ENCODE peak calls at places on chromosome X, in ten cellular contexts. W is heart left ventricle; T is AG04450; B is naive thymus-derived CD4-positive, alpha-beta T cell; P is thoracic aorta; Y is ovary; N is astrocyte; I is testis; Z is transverse colon; V is WERI-Rb-1. G is an unnamed sample.

GRCh38 chrX:3161686-3162085 is 120.4 kb downstream of the ARSF start:
- DNase-seq in W (no peak), P (no peak), Y (no peak), T (no peak), N (peak; percentile 70), V (no peak), B (no peak), I (no peak), Z (no peak), G (no peak)

GRCh38 chrX:150094996-150095395 is 156.7 kb upstream of the EOLA2 start:
- DNase-seq in P (no peak), T (no peak), B (no peak), N (peak; percentile 73), Y (no peak), V (no peak), W (no peak), Z (no peak), I (no peak), G (no peak)

GRCh38 chrX:67104982-67105757 is 438.7 kb upstream of the AR start:
- DNase-seq in N (no peak), Z (no peak), T (no peak), W (no peak), Y (no peak), P (no peak), B (no peak), I (peak; percentile 81), V (no peak), G (peak; percentile 29)

GRCh38 chrX:125710403-125711062 is 390.9 kb downstream of the TEX13C start:
- DNase-seq in V (no peak), N (no peak), Y (no peak), Z (no peak), B (no peak), P (no peak), W (no peak), I (no peak), T (no peak), G (no peak)

GRCh38 chrX:134685662-134686061 is 27.4 kb upstream of the PLAC1 start:
- DNase-seq in I (no peak), Z (no peak), N (peak; percentile 43), T (no peak), Y (no peak), V (no peak), W (no peak), P (no peak), B (no peak), G (no peak)

GRCh38 chrX:23505531-23506303 is 161.6 kb upstream of the PRDX4 start:
- DNase-seq in N (no peak), Y (no peak), W (no peak), I (no peak), T (no peak), B (no peak), P (no peak), Z (no peak), V (no peak), G (no peak)

GRCh38 chrX:22220941-22221340 is 51.8 kb upstream of the CBLL2 start:
- DNase-seq in T (peak; percentile 30), B (no peak), Z (no peak), I (no peak), N (peak; percentile 72), W (no peak), P (no peak), V (no peak), Y (no peak), G (no peak)

GRCh38 chrX:14409341-14409740 is 120.0 kb upstream of the GLRA2 start:
- DNase-seq in Z (no peak), W (no peak), P (no peak), B (no peak), N (no peak), I (no peak), T (no peak), Y (no peak), V (no peak), G (no peak)

GRCh38 chrX:129077384-129077783 is 445.9 kb downstream of the SMARCA1 start:
- DNase-seq in Z (no peak), V (no peak), Y (no peak), I (no peak), T (no peak), W (no peak), B (no peak), P (no peak), N (no peak), G (no peak)

GRCh38 chrX:53018627-53019026 is 30.0 kb upstream of the GPR173 start:
- DNase-seq in N (no peak), Y (no peak), B (no peak), P (no peak), Z (no peak), W (no peak), I (no peak), V (no peak), T (no peak), G (no peak)

GRCh38 chrX:154908821-154909220 is 22.7 kb downstream of the F8A1 start:
- DNase-seq in W (no peak), I (no peak), B (no peak), N (no peak), Y (no peak), V (no peak), Z (no peak), T (no peak), P (no peak), G (no peak)
- H3K9me3 ChIP-seq in W (no peaks in the 10 kb centered on the region), I (no peaks in the 10 kb centered on the region), B (no peaks in the 10 kb centered on the region), N (no peaks in the 10 kb centered on the region), Y (no peaks in the 10 kb centered on the region), V (peaks cover 19% of the 10 kb centered on the region), Z (no peaks in the 10 kb centered on the region), T (no peaks in the 10 kb centered on the region), P (no peaks in the 10 kb centered on the region), G (peaks cover 3% of the 10 kb centered on the region)

GRCh38 chrX:151695583-151695930 is 299 bp downstream of the PRRG3 start:
- DNase-seq in P (no peak), T (no peak), V (no peak), N (no peak), Y (no peak), W (no peak), I (no peak), B (no peak), Z (no peak), G (no peak)
- H3K9me3 ChIP-seq in P (no peaks in the 10 kb centered on the region), T (no peaks in the 10 kb centered on the region), V (peaks cover 3% of the 10 kb centered on the region), N (no peaks in the 10 kb centered on the region), Y (peaks cover 4% of the 10 kb centered on the region), W (no peaks in the 10 kb centered on the region), I (no peaks in the 10 kb centered on the region), B (no peaks in the 10 kb centered on the region), Z (no peaks in the 10 kb centered on the region), G (no peaks in the 10 kb centered on the region)

DNA sequence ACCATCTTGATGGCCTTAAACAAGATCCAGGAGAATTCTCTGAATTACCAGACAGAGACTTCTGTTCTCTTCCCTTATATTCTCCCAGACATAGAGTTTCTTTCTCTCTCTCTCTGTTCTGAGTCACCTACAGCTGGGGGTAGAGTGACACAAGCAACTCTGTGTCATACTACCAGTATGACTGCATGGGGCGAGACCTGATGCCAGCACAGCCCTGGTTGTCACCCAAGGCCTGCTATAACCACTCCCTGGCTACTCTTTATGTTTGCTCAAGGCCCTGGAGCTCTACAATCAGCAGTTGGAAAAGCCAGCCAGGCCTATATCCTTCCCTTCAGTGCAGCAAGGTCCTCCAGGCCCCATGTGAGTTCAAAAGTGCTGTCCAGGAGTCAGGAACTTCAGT is 114.2 kb upstream of the TENT5D start:
- DNase-seq in Z (no peak), I (no peak), N (no peak), P (no peak), T (no peak), W (no peak), Y (no peak), V (no peak), B (no peak), G (no peak)
- H3K9me3 ChIP-seq in Z (no peaks in the 10 kb centered on the region), I (no peaks in the 10 kb centered on the region), N (no peaks in the 10 kb centered on the region), P (no peaks in the 10 kb centered on the region), T (no peaks in the 10 kb centered on the region), W (no peaks in the 10 kb centered on the region), Y (no peaks in the 10 kb centered on the region), V (no peaks in the 10 kb centered on the region), B (no peaks in the 10 kb centered on the region), G (no peaks in the 10 kb centered on the region)

GRCh38 chrX:41209853-41210252 is 124.1 kb upstream of the DDX3X start:
- DNase-seq in B (no peak), T (no peak), V (no peak), N (no peak), W (no peak), Y (no peak), P (no peak), Z (no peak), I (no peak), G (no peak)
- H3K9me3 ChIP-seq in B (no peaks in the 10 kb centered on the region), T (peaks cover 11% of the 10 kb centered on the region), V (peaks cover 6% of the 10 kb centered on the region), N (no peaks in the 10 kb centered on the region), W (no peaks in the 10 kb centered on the region), Y (no peaks in the 10 kb centered on the region), P (no peaks in the 10 kb centered on the region), Z (no peaks in the 10 kb centered on the region), I (no peaks in the 10 kb centered on the region), G (no peaks in the 10 kb centered on the region)

GRCh38 chrX:151793886-151794285 is 59.3 kb downstream of the CNGA2 start:
- DNase-seq in W (no peak), N (peak; percentile 71), Z (no peak), B (no peak), I (no peak), T (no peak), V (no peak), P (no peak), Y (no peak), G (no peak)
- H3K9me3 ChIP-seq in W (no peaks in the 10 kb centered on the region), N (no peaks in the 10 kb centered on the region), Z (no peaks in the 10 kb centered on the region), B (no peaks in the 10 kb centered on the region), I (no peaks in the 10 kb centered on the region), T (no peaks in the 10 kb centered on the region), V (no peaks in the 10 kb centered on the region), P (no peaks in the 10 kb centered on the region), Y (no peaks in the 10 kb centered on the region), G (no peaks in the 10 kb centered on the region)

GRCh38 chrX:155864655-155865054 is 16.5 kb upstream of the VAMP7 start:
- DNase-seq in T (no peak), V (no peak), Y (no peak), Z (no peak), B (no peak), N (no peak), I (no peak), W (no peak), P (no peak), G (no peak)

GRCh38 chrX:155865193-155865592 is 16.0 kb upstream of the VAMP7 start:
- DNase-seq in I (no peak), P (no peak), Y (no peak), W (no peak), B (no peak), V (no peak), T (no peak), Z (no peak), N (no peak), G (no peak)

GRCh38 chrX:155870958-155871357 is 10.2 kb upstream of the VAMP7 start:
- DNase-seq in I (no peak), V (no peak), T (no peak), Z (no peak), Y (no peak), W (no peak), N (no peak), B (no peak), P (no peak), G (no peak)

GRCh38 chrX:155871934-155872333 is 9.2 kb upstream of the VAMP7 start:
- DNase-seq in W (no peak), I (no peak), P (no peak), Y (no peak), B (no peak), V (no peak), T (no peak), N (no peak), Z (no peak), G (no peak)

GRCh38 chrX:155867821-155868220 is 13.3 kb upstream of the VAMP7 start:
- DNase-seq in N (no peak), P (no peak), Y (no peak), T (no peak), B (no peak), V (no peak), Z (no peak), I (no peak), W (no peak), G (no peak)
- H3K9me3 ChIP-seq in N (peaks cover 2% of the 10 kb centered on the region), P (no peaks in the 10 kb centered on the region), Y (no peaks in the 10 kb centered on the region), T (peaks cover 5% of the 10 kb centered on the region), B (no peaks in the 10 kb centered on the region), V (peaks cover 16% of the 10 kb centered on the region), Z (no peaks in the 10 kb centered on the region), I (no peaks in the 10 kb centered on the region), W (no peaks in the 10 kb centered on the region), G (no peaks in the 10 kb centered on the region)

G was measured in thyroid gland.